ENCODE peak calls at places on chromosomes 3 and 15, in nine cellular contexts. P is mesendoderm; T is DMS153; V is colonic mucosa; I is Daoy; L is LoVo; W is activated CD4-positive, alpha-beta T cell treated with anti-CD3 and anti-CD28 coated beads, Interleukin-2, amount 10 ng/mL, durations not matched to agents 7 days and 5 days; K is RPMI7951; O is effector CD4-positive, alpha-beta T cell. U is an unnamed sample.

GRCh38 chr15:80188293-80188692 is 35.5 kb downstream of the FAH start:
- DNase-seq in P (peak), T (no peak), V (no peak), I (no peak), L (no peak), W (no peak), K (peak), O (no peak), U (no peak)

GRCh38 chr15:88497109-88497761 is 29.7 kb downstream of the MRPS11 start:
- DNase-seq in P (no peak), T (no peak), V (no peak), I (no peak), L (no peak), W (no peak), K (no peak), O (no peak), U (no peak)

GRCh38 chr3:64218329-64218728 is 6.9 kb downstream of the PRICKLE2 start:
- DNase-seq in P (no peak), T (no peak), V (no peak), I (no peak), L (no peak), W (no peak), K (no peak), O (no peak), U (no peak)

GRCh38 chr3:10981961-10982360 is 10.6 kb upstream of the SLC6A1 start:
- DNase-seq in P (no peak), T (no peak), V (no peak), I (peak), L (no peak), W (no peak), K (no peak), O (no peak), U (no peak)

GRCh38 chr3:105364113-105364512 is 2.6 kb upstream of the ALCAM start:
- DNase-seq in P (peak), T (no peak), V (no peak), I (peak), L (no peak), W (no peak), K (peak), O (no peak), U (no peak)

GRCh38 chr3:178129109-178129508 is 407.1 kb upstream of the KCNMB2 start:
- DNase-seq in P (no peak), T (no peak), V (no peak), I (no peak), L (no peak), W (no peak), K (no peak), O (no peak), U (no peak)

GRCh38 chr3:17639765-17640164 is 102.7 kb downstream of the TBC1D5 start:
- DNase-seq in P (peak), T (no peak), V (no peak), I (peak), L (peak), W (no peak), K (peak), O (no peak), U (peak)

GRCh38 chr3:99699841-99700240 is 61.4 kb downstream of the COL8A1 start:
- DNase-seq in P (no peak), T (no peak), V (no peak), I (peak), L (no peak), W (no peak), K (peak), O (no peak), U (no peak)

GRCh38 chr15:92749172-92749571 is 93.6 kb upstream of the FAM174B start:
- DNase-seq in P (no peak), T (no peak), V (no peak), I (no peak), L (no peak), W (no peak), K (no peak), O (no peak), U (no peak)

GRCh38 chr3:185561958-185562357 is 9.6 kb upstream of the LIPH start:
- DNase-seq in P (no peak), T (no peak), V (no peak), I (no peak), L (no peak), W (no peak), K (no peak), O (no peak), U (no peak)

GRCh38 chr3:183212096-183212495 is 41.0 kb upstream of the B3GNT5 start:
- DNase-seq in P (no peak), T (no peak), V (no peak), I (no peak), L (no peak), W (no peak), K (no peak), O (no peak), U (no peak)

GRCh38 chr15:90790057-90790456 is 72.9 kb downstream of the BLM start:
- DNase-seq in P (no peak), T (no peak), V (no peak), I (no peak), L (no peak), W (no peak), K (no peak), O (no peak), U (no peak)

GRCh38 chr3:180548050-180548449 is 53.9 kb upstream of the TTC14 start:
- DNase-seq in P (no peak), T (no peak), V (no peak), I (no peak), L (no peak), W (no peak), K (no peak), O (no peak), U (no peak)

GRCh38 chr15:83538682-83539081 is 91.5 kb downstream of the SH3GL3 start:
- DNase-seq in P (no peak), T (no peak), V (no peak), I (no peak), L (no peak), W (no peak), K (no peak), O (no peak), U (no peak)

GRCh38 chr3:42498791-42499477 is 3.5 kb upstream of the VIPR1 start:
- DNase-seq in P (no peak), T (no peak), V (peak), I (peak), L (no peak), W (no peak), K (peak), O (no peak), U (no peak)

GRCh38 chr3:42960282-42960681 is 18.8 kb upstream of the GASK1A start:
- DNase-seq in P (peak), T (no peak), V (no peak), I (no peak), L (no peak), W (no peak), K (peak), O (no peak), U (no peak)

GRCh38 chr15:61318276-61318675 is 89.2 kb upstream of the RORA start:
- DNase-seq in P (peak), T (peak), V (no peak), I (no peak), L (no peak), W (no peak), K (no peak), O (no peak), U (no peak)

GRCh38 chr3:162211470-162211869 is 714.9 kb downstream of the OTOL1 start:
- DNase-seq in P (no peak), T (no peak), V (no peak), I (no peak), L (no peak), W (no peak), K (no peak), O (no peak), U (no peak)

GRCh38 chr3:178170698-178171535 is 365.3 kb upstream of the KCNMB2 start:
- DNase-seq in P (peak), T (no peak), V (no peak), I (peak), L (no peak), W (no peak), K (peak), O (no peak), U (peak)

GRCh38 chr3:54999801-55000200 is 71.9 kb upstream of the LRTM1 start:
- DNase-seq in P (peak), T (no peak), V (no peak), I (peak), L (no peak), W (no peak), K (peak), O (no peak), U (no peak)

GRCh38 chr15:45710657-45711056 is 75.8 kb downstream of the SQOR start:
- DNase-seq in P (no peak), T (peak), V (no peak), I (no peak), L (no peak), W (no peak), K (no peak), O (no peak), U (no peak)

GRCh38 chr15:101675796-101676582 is 23.8 kb upstream of the TM2D3 start:
- DNase-seq in P (peak), T (no peak), V (no peak), I (peak), L (no peak), W (no peak), K (peak), O (no peak), U (no peak)

GRCh38 chr15:63374686-63375520 is 6.7 kb downstream of the CA12 start:
- DNase-seq in P (no peak), T (no peak), V (no peak), I (peak), L (no peak), W (peak), K (peak), O (no peak), U (no peak)